ENCODE peak calls at places on chromosomes 6 and 20, in four cellular contexts. M, P, G and F are unnamed samples.

GRCh38 chr20:63553933-63554290 is at the start of gene FNDC11:
- DNase-seq in G (no peak), M (no peak), P (peak), F (no peak)

GRCh38 chr20:19823216-19823615 is 65.2 kb downstream of the RIN2 start:
- DNase-seq in P (no peak), M (no peak), G (no peak), F (no peak)

GRCh38 chr6:163592872-163593271 is 178.4 kb downstream of the QKI start:
- DNase-seq in P (no peak), M (no peak), G (no peak), F (no peak)

GRCh38 chr20:61934716-61935530 is 130.8 kb downstream of the TAF4 start:
- DNase-seq in P (no peak), M (no peak), G (no peak), F (no peak)

GRCh38 chr6:118382126-118382525 is 166.0 kb upstream of the PLN start:
- DNase-seq in M (no peak), P (no peak), G (no peak), F (no peak)

GRCh38 chr6:86949776-86950175 is 12.4 kb downstream of the HTR1E start:
- DNase-seq in M (no peak), P (no peak), G (no peak), F (no peak)

GRCh38 chr6:40932366-40932765 is 106.7 kb downstream of the UNC5CL start:
- DNase-seq in M (no peak), P (no peak), G (peak), F (no peak)

GRCh38 chr6:43070028-43070632 is 6.0 kb upstream of the PTK7 start:
- DNase-seq in P (no peak), G (peak), M (no peak), F (no peak)

GRCh38 chr6:134908906-134909516 is 40.9 kb downstream of the ALDH8A1 start:
- DNase-seq in G (peak), P (no peak), M (no peak), F (no peak)

GRCh38 chr6:34155471-34156300 is 9.8 kb upstream of the GRM4 start:
- DNase-seq in M (no peak), P (no peak), G (no peak), F (no peak)

GRCh38 chr6:6002005-6002808 is 4.5 kb downstream of the NRN1 start:
- DNase-seq in G (no peak), M (no peak), P (no peak), F (no peak)

GRCh38 chr6:44493593-44493992 is 106.1 kb downstream of the CDC5L start:
- DNase-seq in M (no peak), P (no peak), G (no peak), F (no peak)

GRCh38 chr20:38084425-38084951 is 50.9 kb downstream of the RPRD1B start:
- DNase-seq in M (peak), P (no peak), G (no peak), F (no peak)

GRCh38 chr6:46507426-46507825 is 16.2 kb upstream of the RCAN2 start:
- DNase-seq in M (no peak), G (peak), P (no peak), F (no peak)

GRCh38 chr6:108621117-108621516 is 60.4 kb downstream of the FOXO3 start:
- DNase-seq in M (no peak), P (no peak), G (peak), F (no peak)

GRCh38 chr6:137805622-137806021 is 61.4 kb upstream of the TNFAIP3 start:
- DNase-seq in M (no peak), P (no peak), G (no peak), F (no peak)

GRCh38 chr20:45268531-45268930 is 14.2 kb upstream of the SLPI start:
- DNase-seq in M (no peak), G (peak), P (no peak), F (no peak)

GRCh38 chr6:43983632-43984031 is 143.6 kb downstream of the MRPL14 start:
- DNase-seq in M (no peak), P (no peak), G (no peak), F (no peak)

GRCh38 chr6:149862901-149863595 is 1.1 kb downstream of the LRP11 start:
- DNase-seq in P (no peak), M (peak), G (peak), F (no peak)

GRCh38 chr6:31083742-31084354 is 28.5 kb downstream of the C6orf15 start:
- DNase-seq in P (peak), G (peak), M (no peak), F (no peak)

GRCh38 chr6:138987299-138987642 is 782 bp downstream of the REPS1 start:
- DNase-seq in G (no peak), M (peak), P (no peak), F (no peak)

GRCh38 chr6:2937627-2938003 is 33.8 kb downstream of the SERPINB6 start:
- DNase-seq in G (no peak), M (no peak), P (no peak), F (no peak)

GRCh38 chr20:49770634-49771033 is 42.0 kb upstream of the SLC9A8 start:
- DNase-seq in M (no peak), P (no peak), G (no peak), F (no peak)

GRCh38 chr20:6863798-6864201 is 96.3 kb downstream of the BMP2 start:
- DNase-seq in M (no peak), P (no peak), G (peak), F (no peak)

GRCh38 chr20:35979528-35979927 is 11.1 kb downstream of the CNBD2 start:
- DNase-seq in G (no peak), P (no peak), M (no peak), F (no peak)

GRCh38 chr6:22470454-22471368 is 98.7 kb upstream of the HDGFL1 start:
- DNase-seq in G (peak), P (no peak), M (peak), F (no peak)

GRCh38 chr6:22825210-22825609 is 255.8 kb downstream of the HDGFL1 start:
- DNase-seq in G (peak), P (no peak), M (no peak), F (peak)

GRCh38 chr20:50308513-50309279 is 118.1 kb downstream of the CEBPB start:
- DNase-seq in G (peak), P (no peak), M (peak), F (no peak)